ENCODE peak calls at places on chromosomes 11 and 22, in four cellular contexts. One of them, this sample, is unnamed.

GRCh38 chr11:117143390-117143789 is 697 bp upstream of the PAFAH1B2 start:
- DNase-seq in GM12878: no peak
- DNase-seq in HepG2: no peak
- DNase-seq in K562: peak
- DNase-seq in this sample: peak

GRCh38 chr11:6604081-6604626 is 580 bp downstream of the ILK start:
- DNase-seq in HepG2: peak
- DNase-seq in K562: peak
- DNase-seq in GM12878: no peak
- DNase-seq in this sample: peak

GRCh38 chr11:95586155-95586554 is 203.4 kb downstream of the FAM76B start:
- DNase-seq in HepG2: no peak
- DNase-seq in K562: no peak
- DNase-seq in GM12878: no peak
- DNase-seq in this sample: no peak

GRCh38 chr11:130874396-130874795 is 41.9 kb downstream of the SNX19 start:
- DNase-seq in K562: no peak
- DNase-seq in GM12878: no peak
- DNase-seq in HepG2: no peak
- DNase-seq in this sample: no peak

GRCh38 chr11:13487661-13488030 is 8.2 kb downstream of the PTH start:
- DNase-seq in K562: peak
- DNase-seq in HepG2: peak
- DNase-seq in GM12878: no peak
- DNase-seq in this sample: peak

GRCh38 chr11:13963169-13963948 is 836 bp downstream of the SPON1 start:
- DNase-seq in K562: peak
- DNase-seq in GM12878: no peak
- DNase-seq in HepG2: no peak
- DNase-seq in this sample: peak

GRCh38 chr11:33291004-33291777 is 34.0 kb downstream of the HIPK3 start:
- DNase-seq in HepG2: no peak
- DNase-seq in K562: no peak
- DNase-seq in GM12878: peak
- DNase-seq in this sample: peak

GRCh38 chr11:68924073-68924925 is 20.6 kb downstream of the IGHMBP2 start:
- DNase-seq in GM12878: no peak
- DNase-seq in K562: no peak
- DNase-seq in HepG2: no peak
- DNase-seq in this sample: no peak

GRCh38 chr11:8927233-8927632 is 5.5 kb downstream of the C11orf16 start:
- DNase-seq in HepG2: no peak
- DNase-seq in K562: no peak
- DNase-seq in GM12878: no peak
- DNase-seq in this sample: no peak

GRCh38 chr11:30411383-30411782 is 88.5 kb downstream of the ARL14EP start:
- DNase-seq in HepG2: no peak
- DNase-seq in K562: no peak
- DNase-seq in GM12878: no peak
- DNase-seq in this sample: no peak

GRCh38 chr11:106381895-106382294 is 304.4 kb downstream of the AASDHPPT start:
- DNase-seq in GM12878: no peak
- DNase-seq in HepG2: no peak
- DNase-seq in K562: no peak
- DNase-seq in this sample: no peak

GRCh38 chr11:118497831-118498230 is 29.4 kb upstream of the TTC36 start:
- DNase-seq in GM12878: no peak
- DNase-seq in HepG2: no peak
- DNase-seq in K562: no peak
- DNase-seq in this sample: no peak

DNA sequence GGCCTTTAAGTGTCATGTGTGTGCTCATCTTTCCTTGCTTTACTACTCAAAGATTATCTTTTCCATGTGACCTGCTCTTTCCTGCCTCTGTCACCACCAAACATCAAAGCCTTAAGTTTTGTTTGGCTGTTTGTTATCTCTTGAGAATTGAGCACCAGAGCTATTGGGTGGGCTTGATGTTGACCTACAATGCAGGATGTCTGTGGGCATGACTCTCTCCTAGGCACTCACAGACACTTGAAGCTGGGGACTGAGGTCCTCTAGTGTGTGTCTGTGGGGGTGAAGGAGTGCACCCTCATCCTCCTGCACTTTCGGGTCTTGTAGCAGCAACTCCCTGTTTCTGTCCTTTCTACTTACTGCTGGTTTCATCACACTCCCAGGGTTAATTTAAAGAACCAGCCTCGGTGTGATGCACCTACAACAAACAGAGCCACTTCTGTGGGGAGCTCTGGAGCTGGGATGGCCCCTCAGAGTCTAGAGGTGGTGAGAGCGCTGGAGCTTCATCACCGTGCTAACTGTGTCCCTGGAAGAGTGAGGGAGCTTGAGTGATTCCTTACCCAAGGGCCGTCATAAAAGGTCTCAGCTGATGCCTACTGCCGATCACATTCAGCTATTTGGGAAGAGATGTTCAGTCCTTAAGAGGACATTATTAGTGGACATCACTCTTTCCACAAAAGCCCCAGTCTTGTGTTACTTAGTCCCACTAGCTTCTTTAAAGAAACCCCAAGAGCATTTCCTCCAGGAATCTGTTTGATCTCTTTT is 56.3 kb downstream of the LRRC74B start:
- DNase-seq in K562: no peak
- DNase-seq in HepG2: no peak
- DNase-seq in GM12878: no peak
- DNase-seq in this sample: no peak
- TF ChIP-seq FOXK2 in K562: no peak
- TF ChIP-seq FOXK2 in HepG2: no peak
- TF ChIP-seq FOXK2 in GM12878: no peak
- TF ChIP-seq FOXK2 in this sample: no peak

DNA sequence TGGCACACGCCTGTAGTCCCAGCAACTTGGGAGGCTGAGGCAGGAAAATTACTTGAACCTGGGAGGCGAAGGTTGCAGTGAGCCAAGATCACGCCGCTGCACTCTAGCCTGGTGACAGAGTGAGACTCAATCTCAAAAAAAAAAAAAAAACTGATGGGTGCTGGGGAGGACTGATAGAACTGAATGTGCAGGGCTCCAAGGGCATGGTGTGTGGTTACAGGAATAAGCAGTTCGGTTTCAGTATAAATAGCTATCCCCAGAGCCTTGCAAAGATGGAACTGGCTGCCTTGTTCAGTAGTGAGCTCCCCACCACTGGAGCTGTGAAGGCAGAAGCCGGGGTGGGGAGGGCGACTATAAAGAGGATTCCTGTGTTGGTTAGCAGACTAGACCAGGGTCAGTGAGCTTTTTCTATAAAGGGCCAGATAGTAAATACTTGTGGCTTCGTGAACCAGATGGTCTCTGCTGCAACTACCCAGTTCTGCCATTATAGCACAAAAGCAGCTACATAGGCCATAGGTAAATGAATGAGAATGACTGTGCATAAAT is 5.9 kb downstream of the TOM1 start:
- DNase-seq in K562: no peak
- DNase-seq in HepG2: no peak
- DNase-seq in GM12878: no peak
- DNase-seq in this sample: no peak
- TF ChIP-seq FOXK2 in K562: no peak
- TF ChIP-seq FOXK2 in HepG2: no peak
- TF ChIP-seq FOXK2 in GM12878: no peak
- TF ChIP-seq FOXK2 in this sample: no peak

GRCh38 chr22:24005201-24005600 is at the start of gene GSTT4:
- DNase-seq in HepG2: no peak
- DNase-seq in GM12878: no peak
- DNase-seq in K562: no peak
- DNase-seq in this sample: no peak
- TF ChIP-seq FOXK2 in HepG2: no peak
- TF ChIP-seq FOXK2 in GM12878: no peak
- TF ChIP-seq FOXK2 in K562: no peak
- TF ChIP-seq FOXK2 in this sample: no peak

DNA sequence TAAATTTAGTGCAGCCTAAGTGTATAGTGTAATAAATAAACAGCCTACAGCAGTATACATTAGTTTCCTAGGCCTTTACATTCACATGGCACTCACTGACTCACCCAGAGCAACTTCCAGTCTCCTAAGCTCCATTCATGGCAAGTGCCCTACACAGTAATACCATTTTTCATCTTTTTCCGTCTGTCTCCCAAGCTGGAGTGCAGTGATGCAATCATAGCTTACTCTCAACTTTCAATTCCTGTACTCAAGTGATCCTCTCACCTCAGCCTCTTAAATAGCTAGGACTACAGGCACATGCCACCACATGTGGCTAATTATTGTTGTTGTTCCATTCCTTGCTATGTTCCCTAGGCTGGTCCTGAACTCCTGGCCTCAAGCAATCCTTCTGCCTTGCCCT is 54.4 kb downstream of the FCHSD2 start:
- DNase-seq in HepG2: no peak
- DNase-seq in K562: no peak
- DNase-seq in GM12878: peak
- DNase-seq in this sample: no peak
- TF ChIP-seq FOXK2 in HepG2: no peak
- TF ChIP-seq FOXK2 in K562: no peak
- TF ChIP-seq FOXK2 in GM12878: no peak
- TF ChIP-seq FOXK2 in this sample: no peak

GRCh38 chr11:27184458-27185312 is 144.1 kb downstream of the BBOX1 start:
- DNase-seq in K562: no peak
- DNase-seq in GM12878: no peak
- DNase-seq in HepG2: no peak
- DNase-seq in this sample: no peak
- TF ChIP-seq FOXK2 in K562: no peak
- TF ChIP-seq FOXK2 in GM12878: no peak
- TF ChIP-seq FOXK2 in HepG2: no peak
- TF ChIP-seq FOXK2 in this sample: no peak

GRCh38 chr22:40709752-40710413 is 30.6 kb downstream of the MCHR1 start:
- DNase-seq in GM12878: no peak
- DNase-seq in HepG2: no peak
- DNase-seq in K562: peak
- DNase-seq in this sample: no peak
- TF ChIP-seq FOXK2 in GM12878: no peak
- TF ChIP-seq FOXK2 in HepG2: no peak
- TF ChIP-seq FOXK2 in K562: no peak
- TF ChIP-seq FOXK2 in this sample: no peak

This sample was measured in HEK293T.